ENCODE peak calls at places on chromosomes 12 and 14, in six cellular contexts. O, F, M, E, P and L are unnamed samples.

GRCh38 chr12:15728118-15728598 is 61.0 kb downstream of the EPS8 start:
- DNase-seq in O (no peak), F (peak; percentile 73), M (no peak), E (no peak), P (no peak), L (no peak)

GRCh38 chr14:93103392-93104080 is 12.2 kb downstream of the ITPK1 start:
- DNase-seq in O (no peak), F (no peak), M (peak; percentile 68), E (no peak), P (peak; percentile 64), L (peak; percentile 76)

GRCh38 chr12:28027328-28027727 is 54.8 kb upstream of the PTHLH start:
- DNase-seq in O (no peak), F (peak; percentile 39), M (no peak), E (no peak), P (no peak), L (no peak)

GRCh38 chr14:55701638-55702037 is 121.6 kb downstream of the KTN1 start:
- DNase-seq in O (no peak), F (no peak), M (no peak), E (no peak), P (no peak), L (no peak)

GRCh38 chr12:113381237-113381636 is 22.4 kb downstream of the SDS start:
- DNase-seq in O (no peak), F (no peak), M (no peak), E (no peak), P (no peak), L (no peak)

GRCh38 chr14:77489051-77489450 is 9.6 kb downstream of the ISM2 start:
- DNase-seq in O (no peak), F (no peak), M (no peak), E (no peak), P (no peak), L (no peak)

GRCh38 chr14:88669346-88669745 is 106.5 kb downstream of the ZC3H14 start:
- DNase-seq in O (no peak), F (no peak), M (no peak), E (no peak), P (no peak), L (no peak)

GRCh38 chr14:103899316-103899715 is 28.9 kb upstream of the TDRD9 start:
- DNase-seq in O (no peak), F (no peak), M (peak; percentile 37), E (no peak), P (no peak), L (no peak)

GRCh38 chr14:59634617-59635016 is 58.0 kb upstream of the CCDC175 start:
- DNase-seq in O (no peak), F (no peak), M (no peak), E (no peak), P (no peak), L (no peak)

GRCh38 chr14:29810657-29811056 is 117.0 kb downstream of the PRKD1 start:
- DNase-seq in O (no peak), F (peak; percentile 47), M (no peak), E (no peak), P (no peak), L (no peak)

GRCh38 chr12:50220357-50221061 is 53.3 kb upstream of the CERS5 start:
- DNase-seq in O (no peak), F (peak; percentile 81), M (peak; percentile 59), E (peak; percentile 17), P (no peak), L (no peak)

GRCh38 chr14:37931998-37932397 is 275.7 kb upstream of the SSTR1 start:
- DNase-seq in O (no peak), F (no peak), M (no peak), E (no peak), P (no peak), L (no peak)